ENCODE peak calls at places on chromosome 22, in five cellular contexts. C, D, S, E and Y are unnamed samples.
A peak's percentile ranks its signal among the peaks of the same experiment; 100 is the strongest.

GRCh38 chr22:46697811-46698515 is 40.1 kb downstream of the CERK start:
- DNase-seq in E (no peak), D (no peak), S (no peak), C (no peak), Y (no peak)

GRCh38 chr22:31846161-31847115 is 92.6 kb downstream of the DEPDC5 start:
- DNase-seq in D (peak; percentile 20), C (no peak), S (no peak), E (no peak), Y (no peak)

GRCh38 chr22:37741312-37741795 is 44.5 kb downstream of the TRIOBP start:
- DNase-seq in D (peak; percentile 75), C (no peak), E (no peak), S (no peak), Y (no peak)

GRCh38 chr22:44455151-44455962 is 42.7 kb downstream of the RTL6 start:
- DNase-seq in C (no peak), D (no peak), S (peak; percentile 35), E (no peak), Y (peak; percentile 97)

GRCh38 chr22:17777005-17777716 is 2.9 kb upstream of the BID start:
- DNase-seq in S (peak; percentile 63), D (no peak), C (no peak), E (no peak), Y (peak; percentile 85)

GRCh38 chr22:25354456-25354855 is 135.0 kb downstream of the CRYBB2 start:
- DNase-seq in E (no peak), C (peak; percentile 17), D (no peak), S (no peak), Y (no peak)

GRCh38 chr22:23548501-23549197 is 31.4 kb downstream of the IGLL1 start:
- DNase-seq in D (no peak), S (no peak), C (peak; percentile 16), E (no peak), Y (no peak)

GRCh38 chr22:22125028-22125578 is 119.5 kb upstream of the VPREB1 start:
- DNase-seq in E (no peak), S (no peak), C (no peak), D (no peak), Y (no peak)

GRCh38 chr22:28821452-28821851 is 21.1 kb upstream of the XBP1 start:
- DNase-seq in D (no peak), S (no peak), C (no peak), E (no peak), Y (no peak)

GRCh38 chr22:36088292-36088691 is 59.7 kb upstream of the RBFOX2 start:
- DNase-seq in S (no peak), C (no peak), E (no peak), D (no peak), Y (no peak)

GRCh38 chr22:39685336-39686177 is 115.0 kb downstream of the CACNA1I start:
- DNase-seq in D (no peak), S (no peak), E (no peak), C (no peak), Y (no peak)
- H3K4me3 ChIP-seq in D (no peak overlapping the region), S (no peak overlapping the region), E (no peak overlapping the region), C (no peak overlapping the region), Y (no peak overlapping the region)

DNA sequence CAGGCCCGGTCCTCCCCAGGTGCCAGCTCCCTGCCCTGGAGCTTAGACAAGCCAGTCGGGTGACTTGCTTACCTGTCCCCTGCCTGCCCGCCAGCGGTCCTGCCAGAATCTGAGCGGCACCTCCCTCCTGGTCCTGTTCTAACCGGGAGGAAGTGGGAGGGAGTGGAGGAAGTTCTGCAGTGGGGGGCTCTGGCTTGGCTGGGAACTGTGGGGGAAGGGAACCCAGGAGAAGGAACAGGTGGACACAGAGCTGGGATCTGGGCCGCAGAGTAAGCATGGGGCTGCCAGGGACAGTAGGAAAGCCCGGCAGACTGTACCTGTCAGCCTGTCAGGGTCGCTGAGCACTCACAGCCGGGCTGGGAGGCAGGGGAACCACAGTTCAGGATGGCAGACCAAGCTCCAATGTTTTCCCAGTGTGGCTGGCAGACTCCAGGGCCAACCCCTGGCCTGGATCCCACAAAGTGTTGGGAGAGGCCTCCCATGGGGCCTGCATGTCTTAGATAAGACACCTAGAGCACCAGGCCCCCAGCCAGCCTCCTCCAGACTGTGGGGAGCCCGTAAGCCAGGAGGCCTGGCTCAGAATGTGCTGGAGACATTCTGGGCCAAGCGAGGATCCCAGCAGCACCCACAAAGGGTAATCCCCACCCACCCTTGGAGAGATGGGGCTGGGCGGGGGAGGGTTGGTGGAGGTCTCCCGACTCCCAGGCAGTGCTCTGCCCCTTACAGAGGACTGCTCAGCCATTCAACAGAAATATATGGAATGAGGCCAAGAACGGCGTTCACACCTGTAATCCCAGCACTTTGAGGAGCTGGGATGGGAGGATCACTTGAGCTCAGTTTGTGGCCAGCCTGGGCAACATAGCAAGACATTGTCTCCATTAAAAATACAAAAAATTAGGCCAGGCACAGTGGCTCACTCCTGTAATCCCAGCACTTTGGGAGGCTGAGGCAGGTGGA is 2.3 kb downstream of the CYB5R3 start:
- DNase-seq in C (no peak), S (no peak), E (no peak), D (no peak), Y (no peak)
- H3K4me3 ChIP-seq in C (peak overlapping the region; percentile 24), S (no peak overlapping the region), E (no peak overlapping the region), D (no peak overlapping the region), Y (no peak overlapping the region)

GRCh38 chr22:50548046-50548912 is 2.6 kb downstream of the KLHDC7B start:
- DNase-seq in E (no peak), D (no peak), S (peak; percentile 51), C (no peak), Y (no peak)

GRCh38 chr22:50548913-50549790 is 3.5 kb downstream of the KLHDC7B start:
- DNase-seq in C (no peak), E (no peak), S (no peak), D (no peak), Y (no peak)

GRCh38 chr22:50551160-50551752 is 5.6 kb downstream of the KLHDC7B start:
- DNase-seq in C (no peak), D (no peak), S (no peak), E (no peak), Y (no peak)

GRCh38 chr22:50553310-50553709 is 7.6 kb downstream of the KLHDC7B start:
- DNase-seq in D (no peak), C (no peak), E (no peak), S (no peak), Y (no peak)

GRCh38 chr22:50550395-50550794 is 4.7 kb downstream of the KLHDC7B start:
- DNase-seq in D (no peak), C (no peak), E (no peak), S (no peak), Y (no peak)
- H3K4me3 ChIP-seq in D (no peak overlapping the region), C (no peak overlapping the region), E (no peak overlapping the region), S (no peak overlapping the region), Y (no peak overlapping the region)

GRCh38 chr22:27284314-27284713 is 517.2 kb downstream of the MN1 start:
- DNase-seq in C (no peak), D (no peak), E (no peak), S (no peak), Y (no peak)
- H3K4me3 ChIP-seq in C (no peak overlapping the region), D (no peak overlapping the region), E (no peak overlapping the region), S (no peak overlapping the region), Y (no peak overlapping the region)

GRCh38 chr22:20622650-20623339 is 115.4 kb downstream of the MED15 start:
- DNase-seq in D (no peak), E (no peak), S (no peak), C (no peak), Y (no peak)
- H3K4me3 ChIP-seq in D (no peak overlapping the region), E (no peak overlapping the region), S (no peak overlapping the region), C (no peak overlapping the region), Y (no peak overlapping the region)